ENCODE peak calls at places on chromosomes 3 and 15, in five cellular contexts. X is transverse colon; Y is PC-3; M is CD8-positive, alpha-beta memory T cell; L is breast epithelium. E is an unnamed sample. For H3K4me1, the result is how much of the 10 kb centered on the place peaks cover.

GRCh38 chr3:169998668-169999131 is 32.1 kb downstream of the SEC62 start:
- DNase-seq in X (no peak), Y (peak), M (no peak), L (no peak), E (no peak)

GRCh38 chr3:66256806-66257205 is 36.0 kb downstream of the SLC25A26 start:
- DNase-seq in X (no peak), Y (no peak), M (no peak), L (no peak), E (no peak)

GRCh38 chr15:52080031-52080430 is 32.5 kb downstream of the BCL2L10 start:
- DNase-seq in X (no peak), Y (peak), M (no peak), L (no peak), E (no peak)

GRCh38 chr3:48694610-48695051 is 8.9 kb upstream of the NCKIPSD start:
- DNase-seq in X (peak), Y (peak), M (no peak), L (peak), E (no peak)

GRCh38 chr3:159322322-159322939 is 520.6 kb downstream of the MFSD1 start:
- DNase-seq in X (peak), Y (peak), M (no peak), L (no peak), E (peak)

GRCh38 chr3:542030-542429 is 345.5 kb downstream of the CHL1 start:
- DNase-seq in X (no peak), Y (no peak), M (no peak), L (no peak), E (no peak)

GRCh38 chr15:74120426-74120825 is 10.0 kb upstream of the ISLR2 start:
- DNase-seq in X (no peak), Y (no peak), M (no peak), L (no peak), E (no peak)

GRCh38 chr3:101183151-101183550 is 137.2 kb downstream of the IMPG2 start:
- DNase-seq in X (no peak), Y (peak), M (no peak), L (no peak), E (no peak)

GRCh38 chr3:193563429-193563828 is 8.7 kb upstream of the ATP13A4 start:
- DNase-seq in X (no peak), Y (no peak), M (no peak), L (no peak), E (peak)

GRCh38 chr15:67005294-67005996 is 60.0 kb upstream of the SMAD3 start:
- DNase-seq in X (no peak), Y (no peak), M (no peak), L (no peak), E (no peak)

GRCh38 chr15:101276501-101277037 is 716 bp downstream of the SELENOS start:
- DNase-seq in X (no peak), Y (peak), M (no peak), L (no peak), E (no peak)

GRCh38 chr3:136982520-136983138 is 24.8 kb downstream of the IL20RB start:
- DNase-seq in X (no peak), Y (no peak), M (no peak), L (no peak), E (no peak)

GRCh38 chr15:100873029-100873677 is 6.5 kb upstream of the ALDH1A3 start:
- DNase-seq in X (peak), Y (peak), M (peak), L (no peak), E (peak)

GRCh38 chr3:62718011-62718410 is 157.2 kb downstream of the CADPS start:
- DNase-seq in X (no peak), Y (no peak), M (no peak), L (no peak), E (no peak)

GRCh38 chr3:130925628-130926027 is 31.7 kb downstream of the ATP2C1 start:
- DNase-seq in X (no peak), Y (no peak), M (no peak), L (no peak), E (no peak)

GRCh38 chr3:35639251-35640185 is at the start of gene ARPP21:
- DNase-seq in X (no peak), Y (peak), M (no peak), L (no peak), E (no peak)

GRCh38 chr3:157065201-157065600 is 94.7 kb downstream of the CCNL1 start:
- DNase-seq in X (no peak), Y (no peak), M (no peak), L (no peak), E (no peak)

GRCh38 chr3:124769462-124769861 is 39.2 kb downstream of the UMPS start:
- DNase-seq in X (no peak), Y (no peak), M (no peak), L (no peak), E (no peak)

GRCh38 chr3:13896473-13897154 is 16.7 kb upstream of the WNT7A start:
- DNase-seq in X (peak), Y (peak), M (peak), L (no peak), E (no peak)

GRCh38 chr3:183777016-183777618 is 48.3 kb downstream of the MAP6D1 start:
- DNase-seq in X (no peak), Y (no peak), M (no peak), L (no peak), E (no peak)

GRCh38 chr15:92599394-92599970 is 56.1 kb downstream of the FAM174B start:
- DNase-seq in X (no peak), Y (no peak), M (no peak), L (no peak), E (no peak)

GRCh38 chr3:69299344-69299743 is 86.5 kb downstream of the FRMD4B start:
- DNase-seq in X (no peak), Y (peak), M (no peak), L (no peak), E (no peak)

GRCh38 chr3:16618721-16619120 is 13.5 kb upstream of the DAZL start:
- DNase-seq in X (no peak), Y (peak), M (no peak), L (no peak), E (no peak)

GRCh38 chr3:41137686-41138111 is 61.6 kb upstream of the CTNNB1 start:
- DNase-seq in X (no peak), Y (peak), M (no peak), L (no peak), E (no peak)

GRCh38 chr3:169146866-169147245 is 516.7 kb downstream of the MECOM start:
- DNase-seq in X (no peak), Y (peak), M (no peak), L (no peak), E (no peak)

GRCh38 chr15:83320831-83321230 is 36.4 kb upstream of the BNC1 start:
- DNase-seq in X (no peak), Y (no peak), M (no peak), L (no peak), E (no peak)

DNA sequence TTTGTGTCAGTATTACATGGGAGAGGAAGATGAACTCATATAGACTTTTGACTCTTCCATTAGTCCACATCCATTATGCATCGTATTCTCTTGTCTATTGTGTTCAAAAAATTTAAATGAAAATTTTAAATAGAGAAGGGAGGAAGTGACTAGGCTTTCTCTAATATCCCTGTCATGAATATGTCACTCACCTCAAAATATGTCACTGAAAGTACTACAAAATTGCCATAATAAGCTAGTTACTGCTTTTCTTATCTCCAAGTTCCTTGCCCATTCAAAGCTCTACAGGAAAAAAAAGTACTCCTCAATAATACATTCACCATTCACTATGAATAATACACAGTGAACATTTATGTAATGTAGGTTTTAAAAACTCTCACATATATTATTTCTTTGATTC is 22.3 kb upstream of the GHSR start:
- DNase-seq in X (no peak), Y (no peak), M (no peak), L (no peak), E (no peak)
- H3K4me3 ChIP-seq in X (no peak), Y (no peak), M (no peak), L (no peak), E (no peak)

GRCh38 chr15:65335278-65336055 is 31.0 kb downstream of the RNU5B-1 start:
- DNase-seq in X (no peak), Y (no peak), M (no peak), L (no peak), E (no peak)

GRCh38 chr15:65334586-65335231 is 30.2 kb downstream of the RNU5B-1 start:
- DNase-seq in X (no peak), Y (no peak), M (no peak), L (no peak), E (no peak)

GRCh38 chr15:65332662-65333440 is 28.4 kb downstream of the RNU5B-1 start:
- DNase-seq in X (no peak), Y (no peak), M (no peak), L (no peak), E (no peak)

GRCh38 chr15:65333441-65333820 is 29.0 kb downstream of the RNU5B-1 start:
- DNase-seq in X (no peak), Y (no peak), M (no peak), L (no peak), E (no peak)

DNA sequence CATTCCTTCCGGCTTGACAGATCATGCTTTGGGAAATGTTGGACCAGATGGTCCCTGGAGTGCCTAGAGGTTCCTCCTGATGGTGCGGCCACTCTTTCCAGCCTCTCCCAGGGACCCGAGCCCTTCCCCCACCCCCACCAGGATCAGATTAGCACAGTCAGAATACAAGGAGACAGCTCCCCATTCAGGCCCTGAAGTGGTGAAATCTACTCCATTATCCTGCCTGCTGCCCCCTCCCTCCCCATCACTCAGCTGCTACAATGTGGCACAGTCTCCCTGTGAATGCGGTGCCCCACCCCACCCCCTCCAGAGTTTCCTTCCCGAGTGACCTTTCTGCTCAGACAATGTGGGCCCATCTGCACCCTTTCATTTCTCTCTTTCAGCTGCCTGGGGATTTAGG is 29.4 kb downstream of the RNU5B-1 start:
- DNase-seq in X (no peak), Y (no peak), M (no peak), L (no peak), E (no peak)
- H3K4me1 ChIP-seq in X (under half), Y (under half), M (under half), L (under half), E (under half)

GRCh38 chr3:12454808-12455121 is 29.5 kb upstream of the TSEN2 start:
- DNase-seq in X (no peak), Y (peak), M (no peak), L (no peak), E (no peak)
- H3K27ac ChIP-seq in X (no peak), Y (peak), M (no peak), L (no peak), E (no peak)

GRCh38 chr3:106447902-106448301 is 579.1 kb upstream of the CBLB start:
- DNase-seq in X (no peak), Y (peak), M (no peak), L (no peak), E (no peak)

GRCh38 chr3:106446271-106446670 is 577.5 kb upstream of the CBLB start:
- DNase-seq in X (no peak), Y (no peak), M (no peak), L (no peak), E (no peak)

GRCh38 chr3:106457278-106458210 is 588.7 kb upstream of the CBLB start:
- DNase-seq in X (no peak), Y (peak), M (no peak), L (peak), E (no peak)

GRCh38 chr3:106454497-106454896 is 585.7 kb upstream of the CBLB start:
- DNase-seq in X (no peak), Y (no peak), M (no peak), L (no peak), E (no peak)

GRCh38 chr3:106452096-106452495 is 583.3 kb upstream of the CBLB start:
- DNase-seq in X (no peak), Y (no peak), M (no peak), L (no peak), E (no peak)
- H3K4me3 ChIP-seq in X (no peak), Y (no peak), M (no peak), L (no peak), E (no peak)

DNA sequence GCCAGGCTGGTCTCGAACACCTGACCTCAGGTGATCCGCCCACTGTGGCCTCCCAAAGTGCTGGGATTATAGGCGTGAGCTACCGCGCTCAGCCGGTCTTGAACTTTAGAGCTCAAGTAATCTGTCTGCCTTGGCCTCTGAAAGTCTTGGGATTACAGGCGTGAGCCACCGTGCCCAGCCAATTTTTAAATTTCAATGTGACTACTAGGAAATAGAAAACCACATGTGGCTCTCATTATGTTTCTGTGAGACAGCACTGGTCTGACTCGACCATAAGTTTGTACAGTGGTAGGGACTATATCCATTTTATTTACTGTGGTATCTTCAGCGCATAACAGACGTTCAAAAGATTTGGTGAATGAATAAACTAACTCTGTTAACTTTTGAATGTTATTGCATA is 9.1 kb downstream of the ZFAND6 start:
- DNase-seq in X (no peak), Y (no peak), M (no peak), L (no peak), E (no peak)
- H3K4me1 ChIP-seq in X (under half), Y (under half), M (under half), L (under half), E (under half)

DNA sequence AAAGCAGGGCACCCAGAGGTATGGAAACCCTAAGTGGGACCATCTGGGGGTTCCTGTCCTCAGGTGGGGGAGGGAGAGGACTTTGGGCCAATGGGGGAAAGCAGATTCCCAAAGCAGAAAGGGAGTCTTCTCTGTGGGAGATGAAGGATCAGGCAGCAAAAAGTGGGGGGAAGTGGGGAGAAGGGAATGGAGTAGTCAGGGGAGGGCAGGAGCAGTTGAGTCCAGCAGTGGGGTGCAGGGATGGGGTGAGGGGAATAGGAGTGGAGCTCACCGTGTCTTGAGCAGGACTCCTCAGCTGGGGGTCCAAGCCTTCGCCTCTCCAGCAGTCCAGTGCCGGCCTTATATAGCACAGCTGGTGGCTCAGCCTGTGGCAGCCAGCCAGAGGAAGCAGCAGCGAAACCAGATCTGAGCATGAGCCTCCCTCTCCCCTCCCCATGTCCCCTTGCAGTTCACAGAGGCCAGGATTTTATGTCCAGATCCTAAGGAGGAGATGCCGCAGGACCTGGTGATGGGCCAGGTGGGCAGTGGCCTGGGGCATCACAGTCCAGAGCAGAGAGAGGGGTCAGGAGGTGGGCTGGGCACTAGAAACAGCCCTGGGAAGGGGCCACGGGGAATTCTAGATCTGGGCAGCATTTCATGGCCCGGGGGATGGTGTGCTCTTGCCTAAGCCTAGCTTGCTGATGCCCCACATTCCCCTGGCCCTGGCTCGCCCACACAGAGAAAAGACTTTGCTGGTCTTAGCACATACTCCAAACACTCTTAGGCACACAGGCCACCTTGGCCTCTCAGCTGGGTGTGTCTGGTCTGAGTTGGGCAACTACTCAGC is at the start of gene CILP:
- DNase-seq in X (no peak), Y (no peak), M (no peak), L (no peak), E (no peak)
- H3K27ac ChIP-seq in X (peak), Y (no peak), M (no peak), L (peak), E (no peak)

GRCh38 chr3:149490260-149490971 is 15.9 kb downstream of the TM4SF4 start:
- DNase-seq in X (no peak), Y (no peak), M (no peak), L (no peak), E (no peak)

GRCh38 chr3:149495581-149496125 is 21.2 kb downstream of the TM4SF4 start:
- DNase-seq in X (no peak), Y (no peak), M (no peak), L (no peak), E (no peak)

GRCh38 chr3:149493315-149494021 is 19.0 kb downstream of the TM4SF4 start:
- DNase-seq in X (no peak), Y (no peak), M (no peak), L (no peak), E (no peak)

GRCh38 chr3:149494759-149495580 is 20.5 kb downstream of the TM4SF4 start:
- DNase-seq in X (no peak), Y (peak), M (no peak), L (no peak), E (no peak)

GRCh38 chr3:149494022-149494758 is 19.7 kb downstream of the TM4SF4 start:
- DNase-seq in X (peak), Y (peak), M (no peak), L (peak), E (peak)
- H3K4me3 ChIP-seq in X (no peak), Y (no peak), M (no peak), L (no peak), E (no peak)

GRCh38 chr3:74538669-74539068 is 75.8 kb downstream of the CNTN3 start:
- DNase-seq in X (no peak), Y (no peak), M (no peak), L (no peak), E (no peak)
- H3K4me1 ChIP-seq in X (under half), Y (under half), M (under half), L (under half), E (under half)

DNA sequence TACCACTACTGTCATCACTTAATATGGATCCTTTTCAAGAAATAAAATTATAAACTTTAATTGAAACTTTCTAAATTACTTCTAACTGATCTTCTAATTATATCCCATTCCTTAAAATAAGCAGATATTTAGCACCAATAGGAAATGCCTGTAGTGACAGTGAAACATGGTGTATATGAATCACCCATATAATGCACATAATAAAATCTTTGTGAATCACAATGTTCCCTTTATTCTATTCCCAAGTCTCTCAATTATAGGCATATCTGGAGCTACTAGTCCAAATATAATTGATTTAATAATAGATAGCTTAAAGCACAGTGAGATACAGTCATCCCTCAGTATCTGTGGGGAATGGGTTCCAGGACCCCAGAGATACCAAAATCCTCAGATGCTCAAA is 490.3 kb downstream of the NLGN1 start:
- DNase-seq in X (no peak), Y (peak), M (no peak), L (no peak), E (no peak)
- H3K27ac ChIP-seq in X (no peak), Y (no peak), M (no peak), L (no peak), E (no peak)

GRCh38 chr15:24763891-24764290 is 88.3 kb downstream of the NPAP1 start:
- DNase-seq in X (no peak), Y (no peak), M (no peak), L (no peak), E (no peak)
- H3K4me3 ChIP-seq in X (no peak), Y (no peak), M (no peak), L (no peak), E (no peak)

E was measured in pancreas.